ENCODE peak calls at places on chromosomes 5 and 9, in seven cellular contexts. K is H9, L is H1, W is mesendoderm, I is IMR-90, E is neuronal stem cell, C is trophoblast cell. U is an unnamed sample.

GRCh38 chr5:114101153-114101552 is 260.7 kb upstream of the KCNN2 start:
- DNase-seq in E (no peak), L (no peak), W (peak), I (peak), C (no peak), K (no peak), U (peak)

GRCh38 chr5:172640822-172641358 is at the start of gene NEURL1B:
- DNase-seq in W (peak), L (no peak), K (peak), I (peak), E (peak), C (peak), U (peak)

GRCh38 chr9:4192450-4192849 is 107.4 kb downstream of the GLIS3 start:
- DNase-seq in E (no peak), L (no peak), W (no peak), C (no peak), K (no peak), I (no peak), U (no peak)

GRCh38 chr5:175321927-175322532 is 122.0 kb downstream of the DRD1 start:
- DNase-seq in E (peak), K (peak), C (peak), W (peak), I (peak), L (peak), U (peak)

GRCh38 chr5:163305655-163306054 is 131.7 kb upstream of the CCNG1 start:
- DNase-seq in E (no peak), C (no peak), L (no peak), W (no peak), K (no peak), I (no peak), U (no peak)

GRCh38 chr5:172451771-172452197 is 2.5 kb downstream of the SH3PXD2B start:
- DNase-seq in K (peak), I (peak), L (no peak), E (no peak), C (peak), W (peak), U (peak)

GRCh38 chr5:116071211-116071610 is 13.6 kb upstream of the COMMD10 start:
- DNase-seq in C (no peak), E (no peak), L (no peak), W (no peak), I (no peak), K (no peak), U (no peak)

GRCh38 chr9:2955616-2956015 is 111.7 kb upstream of the PUM3 start:
- DNase-seq in C (no peak), W (peak), E (no peak), K (no peak), I (no peak), L (no peak), U (no peak)

GRCh38 chr9:96435345-96435744 is 14.6 kb upstream of the HABP4 start:
- DNase-seq in K (no peak), C (no peak), W (no peak), L (no peak), I (no peak), E (no peak), U (no peak)

GRCh38 chr9:10678010-10678409 is 65.2 kb upstream of the PTPRD start:
- DNase-seq in W (no peak), I (no peak), C (no peak), K (no peak), L (no peak), E (no peak), U (peak)

GRCh38 chr5:4941957-4942830 is 197.9 kb upstream of the ADAMTS16 start:
- DNase-seq in W (peak), C (no peak), I (no peak), L (no peak), E (peak), K (peak), U (no peak)

GRCh38 chr5:128534729-128535128 is 3.3 kb downstream of the FBN2 start:
- DNase-seq in K (no peak), W (peak), C (peak), I (peak), L (no peak), E (peak), U (peak)

GRCh38 chr9:18896531-18897179 is 136.4 kb downstream of the SAXO1 start:
- DNase-seq in I (no peak), K (no peak), E (no peak), L (no peak), C (no peak), W (no peak), U (no peak)

GRCh38 chr5:41794478-41794877 is 75.7 kb downstream of the OXCT1 start:
- DNase-seq in C (peak), K (no peak), L (no peak), W (peak), I (peak), E (no peak), U (peak)

GRCh38 chr9:16715404-16715803 is 155.1 kb downstream of the BNC2 start:
- DNase-seq in L (no peak), E (no peak), C (no peak), K (no peak), I (peak), W (no peak), U (no peak)

GRCh38 chr5:136067422-136067821 is 38.6 kb downstream of the TGFBI start:
- DNase-seq in E (no peak), K (no peak), W (no peak), I (no peak), C (no peak), L (no peak), U (no peak)

GRCh38 chr9:112041536-112042243 is 133.4 kb downstream of the SUSD1 start:
- DNase-seq in L (peak), W (peak), K (peak), I (peak), E (no peak), C (peak), U (peak)

GRCh38 chr5:180526265-180526664 is 32.1 kb downstream of the CNOT6 start:
- DNase-seq in E (no peak), C (no peak), I (no peak), L (no peak), W (no peak), K (no peak), U (no peak)

GRCh38 chr5:126182901-126183695 is 240.1 kb upstream of the GRAMD2B start:
- DNase-seq in C (no peak), K (no peak), W (no peak), L (no peak), I (no peak), E (no peak), U (no peak)

GRCh38 chr9:96524764-96525163 is 74.8 kb downstream of the HABP4 start:
- DNase-seq in C (no peak), I (no peak), W (no peak), K (no peak), E (no peak), L (no peak), U (no peak)

GRCh38 chr9:78054180-78054579 is 22.6 kb upstream of the GNAQ start:
- DNase-seq in E (no peak), C (no peak), I (no peak), K (no peak), L (no peak), W (no peak), U (no peak)

GRCh38 chr9:120439147-120439546 is 140.8 kb downstream of the CDK5RAP2 start:
- DNase-seq in I (peak), K (peak), E (peak), L (no peak), C (no peak), W (peak), U (no peak)

GRCh38 chr9:89531766-89532165 is 33.9 kb upstream of the SEMA4D start:
- DNase-seq in C (no peak), K (no peak), E (no peak), I (no peak), W (no peak), L (no peak), U (no peak)

GRCh38 chr9:89533396-89534187 is 35.7 kb upstream of the SEMA4D start:
- DNase-seq in K (no peak), E (no peak), I (no peak), L (no peak), W (peak), C (peak), U (no peak)

GRCh38 chr9:89532944-89533343 is 35.0 kb upstream of the SEMA4D start:
- DNase-seq in W (no peak), E (no peak), K (no peak), C (no peak), I (no peak), L (no peak), U (no peak)

GRCh38 chr9:89530721-89531120 is 32.8 kb upstream of the SEMA4D start:
- DNase-seq in K (no peak), L (no peak), C (no peak), E (no peak), W (peak), I (no peak), U (no peak)

DNA sequence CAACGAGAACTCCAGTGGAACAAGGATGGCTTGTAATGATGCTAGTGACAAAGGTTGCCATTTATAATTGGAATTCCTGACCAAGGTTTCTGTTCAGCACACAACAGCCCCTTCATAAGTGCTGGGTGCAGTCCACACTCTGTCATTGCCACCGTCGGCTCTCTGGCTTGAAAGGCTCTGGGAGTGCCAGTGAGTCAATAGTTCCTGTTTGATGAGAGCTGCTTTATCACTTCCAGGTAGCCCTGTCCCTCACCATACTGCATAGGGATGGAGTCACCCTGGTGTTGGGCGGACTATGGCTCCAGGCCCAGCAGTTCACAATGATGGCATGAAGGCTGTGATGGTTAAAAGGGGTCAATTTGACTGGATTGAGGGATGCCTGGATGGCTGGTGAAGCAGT is 34.6 kb upstream of the SEMA4D start:
- DNase-seq in E (no peak), K (no peak), W (no peak), L (no peak), I (no peak), C (no peak), U (no peak)
- H4K8ac ChIP-seq in E (no peak), K (no peak), W (no peak), L (no peak), I (no peak), C (no peak), U (no peak)

DNA sequence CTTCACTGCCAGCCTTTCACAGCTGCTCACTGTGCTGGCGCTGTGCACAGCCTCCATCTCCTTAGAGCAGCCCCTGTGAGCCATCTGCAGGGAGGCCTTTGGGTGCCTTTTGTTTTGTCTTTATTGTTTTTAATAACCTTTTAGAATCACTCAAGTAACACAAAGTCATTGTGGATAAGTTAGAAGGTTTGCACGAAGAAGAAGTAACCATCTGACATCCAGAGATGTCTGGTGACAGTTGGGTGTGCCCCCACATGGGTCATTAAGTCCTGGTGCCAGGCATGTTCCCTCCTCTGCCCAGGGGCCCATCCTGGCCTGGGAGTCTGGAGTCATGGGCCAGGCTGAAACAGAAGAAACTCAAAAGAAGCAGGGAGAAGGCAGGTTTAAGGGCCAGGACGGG is 42.7 kb downstream of the NCS1 start:
- DNase-seq in W (no peak), C (no peak), K (no peak), I (no peak), E (no peak), L (no peak), U (no peak)
- H3K27ac ChIP-seq in W (peak), C (no peak), K (no peak), I (no peak), E (no peak), L (no peak), U (peak)

GRCh38 chr9:38343552-38343951 is 49.0 kb upstream of the ALDH1B1 start:
- DNase-seq in W (no peak), L (no peak), K (no peak), E (no peak), I (no peak), C (no peak), U (no peak)

GRCh38 chr9:38344566-38345324 is 47.8 kb upstream of the ALDH1B1 start:
- DNase-seq in C (no peak), W (no peak), E (no peak), L (no peak), K (no peak), I (no peak), U (no peak)

GRCh38 chr9:38343037-38343436 is 49.5 kb upstream of the ALDH1B1 start:
- DNase-seq in K (no peak), W (no peak), C (no peak), L (no peak), I (no peak), E (no peak), U (no peak)

GRCh38 chr9:38342096-38342495 is 50.4 kb upstream of the ALDH1B1 start:
- DNase-seq in W (no peak), K (no peak), E (no peak), C (no peak), L (no peak), I (no peak), U (no peak)

DNA sequence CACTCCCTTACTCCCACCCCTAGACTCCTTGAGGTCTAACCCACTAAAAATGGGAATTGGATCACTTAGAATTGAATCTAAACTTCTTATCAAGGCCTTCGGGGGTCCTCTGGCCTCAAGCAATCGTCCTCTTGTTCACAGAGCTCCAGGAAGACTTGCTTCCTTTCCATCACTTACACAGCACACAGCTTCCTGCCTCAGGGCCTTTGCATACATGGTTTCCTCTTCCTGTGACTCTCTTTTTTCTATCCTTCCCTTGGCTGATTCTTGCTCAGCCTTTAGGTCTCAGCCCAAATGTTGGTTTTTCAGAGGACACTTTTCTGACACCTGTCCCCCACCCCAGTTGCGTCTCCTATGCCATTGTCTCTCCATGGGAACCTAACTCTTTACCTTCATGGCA is 50.0 kb upstream of the ALDH1B1 start:
- DNase-seq in I (no peak), W (no peak), K (no peak), C (no peak), E (no peak), L (no peak), U (no peak)
- H4K8ac ChIP-seq in I (no peak), W (no peak), K (no peak), C (no peak), E (no peak), L (no peak), U (no peak)

DNA sequence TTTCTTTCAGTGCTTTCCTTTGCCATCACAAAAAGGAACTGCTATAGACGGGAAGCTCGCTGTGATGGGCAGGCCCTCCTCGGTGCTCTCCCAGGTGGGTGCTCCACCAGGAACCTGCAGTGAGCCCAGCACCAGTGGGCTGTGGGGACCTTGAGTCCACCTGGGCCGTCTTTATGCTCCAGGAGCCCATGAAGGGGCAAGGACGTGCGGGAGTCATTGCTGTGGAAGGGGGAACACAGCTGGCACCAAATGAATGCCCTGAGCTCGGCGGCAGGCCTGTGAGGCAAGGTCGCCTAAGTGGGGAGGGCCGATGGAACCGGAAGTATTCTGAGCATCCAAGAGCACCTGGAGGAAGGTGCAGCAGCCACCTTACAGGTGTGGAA is 36.8 kb upstream of the SLC6A3 start:
- DNase-seq in K (no peak), W (no peak), C (no peak), E (no peak), L (no peak), I (no peak), U (no peak)
- H3K27ac ChIP-seq in K (no peak), W (no peak), C (no peak), E (no peak), L (no peak), I (no peak), U (no peak)

GRCh38 chr5:3323144-3323543 is 272.5 kb upstream of the IRX1 start:
- DNase-seq in E (no peak), W (no peak), C (no peak), I (no peak), L (no peak), K (no peak), U (no peak)

GRCh38 chr5:3326569-3327232 is 268.9 kb upstream of the IRX1 start:
- DNase-seq in K (no peak), I (no peak), E (no peak), C (no peak), L (no peak), W (peak), U (no peak)

GRCh38 chr5:3325206-3325605 is 270.4 kb upstream of the IRX1 start:
- DNase-seq in K (no peak), L (no peak), I (no peak), E (no peak), C (no peak), W (peak), U (no peak)

GRCh38 chr5:3324421-3325101 is 271.1 kb upstream of the IRX1 start:
- DNase-seq in I (no peak), K (peak), W (peak), C (no peak), E (no peak), L (no peak), U (no peak)

GRCh38 chr5:3325811-3326568 is 269.6 kb upstream of the IRX1 start:
- DNase-seq in L (no peak), E (no peak), K (no peak), C (no peak), I (no peak), W (no peak), U (no peak)
- H4K8ac ChIP-seq in L (no peak), E (no peak), K (no peak), C (no peak), I (no peak), W (no peak), U (no peak)